ENCODE peak calls at places on chromosome 16, in six cellular contexts. Y, I, F, G, T and W are unnamed samples.

GRCh38 chr16:89723279-89724250 is 2.2 kb downstream of the ZNF276 start:
- DNase-seq in G (peak; percentile 45), I (peak; percentile 35), Y (peak; percentile 42), F (peak; percentile 87), T (no peak), W (peak; percentile 70)

GRCh38 chr16:57729182-57729484 is 6.4 kb upstream of the KATNB1 start:
- DNase-seq in G (no peak), T (no peak), I (no peak), F (no peak), Y (no peak), W (no peak)

GRCh38 chr16:56477096-56477878 is 25.9 kb downstream of the OGFOD1 start:
- DNase-seq in Y (no peak), F (peak; percentile 75), T (peak; percentile 8), I (peak; percentile 84), G (peak; percentile 93), W (no peak)

GRCh38 chr16:10765772-10766171 is 22.1 kb downstream of the NUBP1 start:
- DNase-seq in Y (no peak), G (no peak), F (no peak), T (no peak), I (no peak), W (no peak)

GRCh38 chr16:89257757-89258465 is 40.4 kb downstream of the ZNF778 start:
- DNase-seq in F (no peak), T (no peak), I (no peak), G (no peak), Y (no peak), W (no peak)

GRCh38 chr16:79933586-79933985 is 333.0 kb upstream of the MAF start:
- DNase-seq in G (no peak), F (no peak), T (no peak), Y (no peak), I (no peak), W (no peak)

GRCh38 chr16:84599528-84600202 is 18.2 kb downstream of the COTL1 start:
- DNase-seq in T (no peak), F (peak; percentile 76), Y (no peak), I (peak; percentile 79), G (peak; percentile 91), W (peak; percentile 60)

GRCh38 chr16:66898207-66898606 is 17.9 kb downstream of the PDP2 start:
- DNase-seq in I (peak; percentile 78), F (peak; percentile 94), Y (no peak), G (peak; percentile 22), T (peak; percentile 60), W (no peak)

GRCh38 chr16:7938175-7938574 is 605.5 kb downstream of the RBFOX1 start:
- DNase-seq in G (no peak), T (no peak), Y (no peak), F (no peak), I (no peak), W (no peak)

GRCh38 chr16:53094013-53094630 is 39.3 kb downstream of the CHD9 start:
- DNase-seq in F (peak; percentile 82), G (peak; percentile 56), I (no peak), T (no peak), Y (peak; percentile 22), W (peak; percentile 61)

GRCh38 chr16:83989300-83989699 is 21.3 kb downstream of the NECAB2 start:
- DNase-seq in Y (peak; percentile 54), G (no peak), I (no peak), F (no peak), T (no peak), W (no peak)

GRCh38 chr16:10317425-10318001 is 68.3 kb upstream of the ATF7IP2 start:
- DNase-seq in T (no peak), G (no peak), Y (no peak), F (no peak), I (no peak), W (no peak)

GRCh38 chr16:14365200-14365851 is 264.7 kb downstream of the PARN start:
- DNase-seq in Y (no peak), I (no peak), T (no peak), F (no peak), G (peak; percentile 9), W (no peak)

GRCh38 chr16:31404353-31405064 is 11.4 kb downstream of the ITGAD start:
- DNase-seq in G (no peak), Y (no peak), I (peak; percentile 44), F (no peak), T (no peak), W (no peak)
- H3K4me3 ChIP-seq in G (no peak overlapping the region), Y (no peak overlapping the region), I (peak overlapping the region; percentile 59), F (no peak overlapping the region), T (no peak overlapping the region), W (no peak overlapping the region)

GRCh38 chr16:68739964-68740627 is 3.0 kb downstream of the CDH1 start:
- DNase-seq in T (no peak), F (no peak), G (no peak), Y (peak; percentile 51), I (peak; percentile 11), W (no peak)

GRCh38 chr16:68737046-68737729 is at the start of gene CDH1:
- DNase-seq in F (no peak), I (no peak), G (no peak), Y (peak; percentile 95), T (no peak), W (peak; percentile 17)

GRCh38 chr16:68736561-68736960 is 531 bp upstream of the CDH1 start:
- DNase-seq in G (no peak), I (no peak), Y (no peak), F (no peak), T (no peak), W (no peak)

GRCh38 chr16:68740628-68741346 is 3.7 kb downstream of the CDH1 start:
- DNase-seq in T (no peak), G (no peak), I (no peak), Y (no peak), F (no peak), W (no peak)

GRCh38 chr16:68737730-68738590 is 868 bp downstream of the CDH1 start:
- DNase-seq in Y (peak; percentile 83), G (no peak), T (no peak), F (no peak), I (no peak), W (no peak)
- H3K4me3 ChIP-seq in Y (peak overlapping the region; percentile 70), G (no peak overlapping the region), T (no peak overlapping the region), F (no peak overlapping the region), I (no peak overlapping the region), W (no peak overlapping the region)

GRCh38 chr16:87854907-87855683 is 14.2 kb downstream of the SLC7A5 start:
- DNase-seq in G (no peak), I (no peak), Y (no peak), F (no peak), T (no peak), W (no peak)
- H3K4me3 ChIP-seq in G (no peak overlapping the region), I (no peak overlapping the region), Y (no peak overlapping the region), F (no peak overlapping the region), T (no peak overlapping the region), W (no peak overlapping the region)

GRCh38 chr16:49504023-49504364 is 130.4 kb downstream of the C16orf78 start:
- DNase-seq in F (no peak), G (no peak), I (no peak), Y (no peak), T (no peak), W (no peak)
- H3K4me3 ChIP-seq in F (no peak overlapping the region), G (no peak overlapping the region), I (no peak overlapping the region), Y (no peak overlapping the region), T (no peak overlapping the region), W (no peak overlapping the region)

GRCh38 chr16:54282202-54282922 is 4.2 kb downstream of the IRX3 start:
- DNase-seq in I (peak; percentile 53), T (no peak), F (peak; percentile 66), Y (peak; percentile 42), G (peak; percentile 20), W (peak; percentile 76)

GRCh38 chr16:54282923-54283734 is 3.5 kb downstream of the IRX3 start:
- DNase-seq in F (peak; percentile 44), G (no peak), T (no peak), Y (no peak), I (no peak), W (no peak)

GRCh38 chr16:54284931-54285413 is 1.6 kb downstream of the IRX3 start:
- DNase-seq in Y (peak; percentile 18), F (peak; percentile 48), G (peak; percentile 37), I (peak; percentile 25), T (no peak), W (peak; percentile 19)

GRCh38 chr16:54284319-54284930 is 2.2 kb downstream of the IRX3 start:
- DNase-seq in T (no peak), Y (peak; percentile 20), G (peak; percentile 6), I (no peak), F (no peak), W (no peak)

DNA sequence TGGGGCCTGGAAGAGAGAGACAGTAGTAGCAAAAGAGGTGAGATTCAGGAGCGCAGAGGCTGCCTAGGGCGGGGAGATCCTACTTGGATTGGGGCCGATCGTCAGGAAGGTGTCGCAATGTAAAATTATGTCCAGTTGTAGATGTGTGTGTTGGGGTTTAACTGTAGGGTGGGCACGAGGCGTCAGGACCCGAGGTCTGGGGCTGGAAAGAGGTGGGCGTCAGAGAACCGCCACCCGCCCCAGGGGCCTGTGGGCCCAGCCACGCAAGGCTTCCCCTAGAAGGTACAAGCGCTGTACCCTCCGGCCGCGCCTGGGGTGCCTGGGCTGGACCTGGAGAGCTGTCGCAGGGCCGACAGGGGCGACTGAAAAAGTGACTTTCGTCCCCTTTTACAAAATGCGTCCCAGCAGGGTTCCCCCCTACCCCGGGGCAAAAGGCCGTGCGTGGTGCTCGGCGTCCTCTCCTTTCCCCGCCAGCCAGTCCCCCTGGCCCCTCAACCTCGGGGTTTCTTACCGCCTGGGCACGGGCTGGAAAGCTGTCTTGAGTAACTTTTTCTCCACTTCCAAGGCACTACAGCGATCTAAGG is 2.8 kb downstream of the IRX3 start:
- DNase-seq in Y (no peak), F (peak; percentile 46), I (peak; percentile 38), G (no peak), T (no peak), W (no peak)
- H3K4me3 ChIP-seq in Y (peak overlapping the region; percentile 3), F (no peak overlapping the region), I (peak overlapping the region; percentile 76), G (peak overlapping the region; percentile 64), T (peak overlapping the region; percentile 87), W (peak overlapping the region; percentile 69)

GRCh38 chr16:73071131-73071940 is 23.4 kb upstream of the ZFHX3 start:
- DNase-seq in Y (peak; percentile 72), F (peak; percentile 78), G (peak; percentile 67), T (no peak), I (peak; percentile 47), W (peak; percentile 49)
- H3K4me3 ChIP-seq in Y (no peak overlapping the region), F (no peak overlapping the region), G (no peak overlapping the region), T (peak overlapping the region; percentile 59), I (no peak overlapping the region), W (peak overlapping the region; percentile 38)